ENCODE peak calls at places on chromosomes 4 and X, in five cellular contexts. Y is CD8-positive, alpha-beta T cell; J is epithelial cell of esophagus; H is mesothelial cell of epicardium; E is chondrocyte. X is an unnamed sample.

GRCh38 chr4:98565646-98566403 is 92.6 kb downstream of the TSPAN5 start:
- DNase-seq in J (no peak), Y (no peak), H (no peak), E (no peak), X (no peak)

GRCh38 chr4:6270691-6271121 is 1.1 kb downstream of the WFS1 start:
- DNase-seq in J (no peak), H (no peak), E (peak; percentile 68), Y (no peak), X (no peak)

GRCh38 chr4:22407361-22407760 is 108.5 kb downstream of the ADGRA3 start:
- DNase-seq in J (no peak), H (no peak), Y (no peak), E (no peak), X (no peak)

GRCh38 chrX:17242470-17242869 is 132.5 kb upstream of the NHS start:
- DNase-seq in E (no peak), Y (no peak), H (no peak), J (peak; percentile 51), X (no peak)

GRCh38 chr4:95362906-95363578 is 185.7 kb downstream of the UNC5C start:
- DNase-seq in Y (no peak), E (no peak), J (peak; percentile 4), H (no peak), X (no peak)

GRCh38 chrX:40402771-40403533 is 177.8 kb upstream of the ATP6AP2 start:
- DNase-seq in Y (no peak), H (no peak), E (no peak), J (peak; percentile 47), X (no peak)

GRCh38 chr4:2944882-2945526 is 18.2 kb downstream of the NOP14 start:
- DNase-seq in J (no peak), E (no peak), H (no peak), Y (no peak), X (no peak)

GRCh38 chr4:176150283-176150682 is 45.1 kb downstream of the SPATA4 start:
- DNase-seq in Y (no peak), H (no peak), E (no peak), J (peak; percentile 48), X (no peak)

GRCh38 chr4:119025916-119026661 is 109.5 kb upstream of the MYOZ2 start:
- DNase-seq in J (peak; percentile 93), E (no peak), H (no peak), Y (no peak), X (no peak)

GRCh38 chrX:40504801-40505605 is 75.8 kb upstream of the ATP6AP2 start:
- DNase-seq in Y (no peak), E (no peak), H (no peak), J (no peak), X (no peak)

GRCh38 chr4:1380368-1381151 is 25.7 kb downstream of the NKX1-1 start:
- DNase-seq in J (no peak), H (peak; percentile 15), E (peak; percentile 86), Y (no peak), X (no peak)

GRCh38 chr4:41670530-41670929 is 78.0 kb downstream of the PHOX2B start:
- DNase-seq in H (no peak), E (no peak), J (no peak), Y (no peak), X (no peak)

GRCh38 chr4:108051343-108051742 is 61.7 kb downstream of the HADH start:
- DNase-seq in H (no peak), J (no peak), E (no peak), Y (no peak), X (no peak)

GRCh38 chr4:80112236-80112635 is 39.2 kb upstream of the ANTXR2 start:
- DNase-seq in J (no peak), Y (no peak), E (no peak), H (no peak), X (no peak)

GRCh38 chrX:122363112-122363511 is 821.0 kb upstream of the GRIA3 start:
- DNase-seq in H (no peak), Y (no peak), E (no peak), J (peak; percentile 8), X (no peak)
- TF ChIP-seq CTCF in H (no peak), Y (no peak), E (no peak), J (no peak), X (no peak)

DNA sequence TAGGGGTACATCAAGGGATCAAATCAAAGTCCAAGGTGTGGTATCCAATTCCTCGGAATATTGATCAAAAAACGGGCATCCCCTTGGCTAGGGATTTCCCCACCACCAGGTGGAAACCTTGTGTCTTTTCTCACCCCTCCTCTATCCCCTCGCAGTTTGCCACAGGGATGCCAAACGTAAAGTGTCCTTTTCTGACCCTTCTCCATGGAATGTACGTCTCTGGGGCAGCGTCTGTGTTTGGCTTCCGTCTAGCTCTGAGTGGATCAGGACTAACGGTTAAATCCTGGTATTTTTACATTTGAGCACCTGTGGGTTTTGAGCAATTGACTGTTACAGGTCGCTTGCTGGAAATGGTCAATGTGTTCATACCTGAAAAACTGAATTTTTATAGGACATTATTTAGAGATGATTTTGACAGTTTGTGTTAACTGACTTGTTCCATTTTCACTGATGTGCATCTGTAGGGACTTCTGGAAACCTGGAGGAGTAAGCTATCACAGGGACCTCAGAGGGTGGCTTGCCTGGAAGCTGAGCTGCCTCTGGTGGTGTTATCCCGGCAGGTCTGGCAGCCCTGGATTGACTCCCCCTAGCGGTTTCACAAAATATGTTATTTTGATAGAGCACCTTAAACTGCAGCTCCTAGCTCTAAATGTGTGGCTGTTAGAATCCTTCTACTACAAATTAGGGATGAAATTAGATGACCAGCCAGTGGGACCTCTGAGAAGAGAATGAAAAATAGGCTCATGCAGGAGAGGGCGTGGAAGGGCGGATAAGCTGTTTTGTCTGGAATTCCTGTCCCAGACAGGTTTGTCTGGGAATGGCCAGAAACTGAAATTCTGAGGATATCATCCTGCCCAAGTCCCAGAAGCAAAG is 8.8 kb upstream of the MGST2 start:
- DNase-seq in H (no peak), J (peak; percentile 83), Y (no peak), E (no peak), X (no peak)
- TF ChIP-seq CTCF in H (peak; percentile 70), J (peak; percentile 86), Y (peak; percentile 74), E (peak; percentile 87), X (peak; percentile 76)

GRCh38 chr4:56655209-56655626 is 25.9 kb downstream of the HOPX start:
- DNase-seq in J (peak; percentile 39), Y (no peak), H (no peak), E (no peak), X (no peak)

GRCh38 chr4:56655627-56656345 is 25.3 kb downstream of the HOPX start:
- DNase-seq in Y (no peak), H (no peak), E (no peak), J (peak; percentile 29), X (no peak)

GRCh38 chr4:56657128-56657527 is 24.0 kb downstream of the HOPX start:
- DNase-seq in J (peak; percentile 86), Y (no peak), E (no peak), H (no peak), X (peak; percentile 28)

GRCh38 chr4:56657818-56658217 is 23.3 kb downstream of the HOPX start:
- DNase-seq in J (no peak), E (no peak), Y (no peak), H (no peak), X (no peak)

DNA sequence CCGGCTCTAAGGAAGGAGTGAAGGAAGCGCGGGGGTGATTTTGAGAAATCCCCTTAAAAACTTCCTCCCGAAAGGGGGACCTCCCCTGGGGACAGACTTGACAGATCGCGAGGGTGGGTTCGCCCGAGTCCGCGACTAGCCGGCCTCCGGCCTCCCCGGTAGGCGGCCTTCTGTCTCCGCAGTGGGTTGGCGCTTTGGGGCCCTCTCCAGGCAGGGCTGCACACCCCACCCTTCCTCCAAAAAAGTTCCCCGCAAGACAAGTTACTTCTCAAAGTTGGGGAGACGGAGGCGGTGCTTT is 24.8 kb downstream of the HOPX start:
- DNase-seq in E (no peak), Y (no peak), H (no peak), J (peak; percentile 36), X (no peak)
- TF ChIP-seq CTCF in E (peak; percentile 58), Y (no peak), H (no peak), J (peak; percentile 50), X (peak; percentile 52)

DNA sequence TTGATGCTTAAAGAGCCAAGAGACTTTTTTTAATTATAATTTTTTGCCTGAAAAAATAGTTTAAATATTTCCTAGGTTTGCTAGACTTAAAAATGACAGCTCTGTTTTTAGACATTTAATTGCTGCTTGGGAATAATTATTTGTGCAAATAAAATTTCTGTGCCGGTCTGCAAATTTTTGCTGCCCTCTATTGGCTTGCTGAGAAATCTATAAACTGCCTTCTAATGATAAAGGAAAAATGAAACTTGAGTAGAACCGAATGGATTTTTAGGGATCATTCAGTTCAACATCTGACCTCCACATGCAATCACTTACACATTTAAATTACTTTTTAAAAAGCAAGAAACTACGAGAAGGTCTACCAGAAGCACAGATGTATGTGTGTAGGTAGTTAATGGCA is 434.0 kb downstream of the FAM133A start:
- DNase-seq in E (no peak), H (no peak), Y (no peak), J (no peak), X (no peak)
- TF ChIP-seq CTCF in E (peak; percentile 46), H (peak; percentile 29), Y (no peak), J (no peak), X (no peak)